ENCODE peak calls at places on chromosomes 5 and 9, in five cellular contexts. O, Z, M, D and V are unnamed samples.

GRCh38 chr5:138632900-138633489 is 57.8 kb upstream of the HSPA9 start:
- DNase-seq in O (peak; percentile 92), Z (peak; percentile 68), M (peak; percentile 34), D (peak; percentile 74), V (peak; percentile 81)

GRCh38 chr9:38306899-38307298 is 85.6 kb upstream of the ALDH1B1 start:
- DNase-seq in O (no peak), Z (no peak), M (no peak), D (no peak), V (no peak)

GRCh38 chr9:87393706-87394255 is 103.9 kb upstream of the DAPK1 start:
- DNase-seq in O (no peak), Z (no peak), M (no peak), D (no peak), V (no peak)

GRCh38 chr5:42268630-42269029 is 154.6 kb upstream of the GHR start:
- DNase-seq in O (no peak), Z (no peak), M (peak; percentile 49), D (no peak), V (peak; percentile 54)

GRCh38 chr9:71761938-71762353 is 6.4 kb downstream of the CEMIP2 start:
- DNase-seq in O (no peak), Z (no peak), M (peak; percentile 10), D (no peak), V (no peak)

GRCh38 chr9:6247266-6247665 is 31.7 kb downstream of the IL33 start:
- DNase-seq in O (no peak), Z (no peak), M (peak; percentile 69), D (no peak), V (no peak)

GRCh38 chr5:58330781-58331180 is 129.1 kb downstream of the PLK2 start:
- DNase-seq in O (no peak), Z (no peak), M (peak; percentile 73), D (no peak), V (no peak)

GRCh38 chr5:65173130-65173525 is 308.6 kb downstream of the ADAMTS6 start:
- DNase-seq in O (no peak), Z (no peak), M (no peak), D (no peak), V (no peak)

GRCh38 chr5:171092194-171092593 is 216.9 kb upstream of the TLX3 start:
- DNase-seq in O (peak; percentile 62), Z (no peak), M (peak; percentile 73), D (no peak), V (peak; percentile 49)

GRCh38 chr9:16921855-16922254 is 51.4 kb upstream of the BNC2 start:
- DNase-seq in O (no peak), Z (no peak), M (peak; percentile 77), D (no peak), V (peak; percentile 45)

GRCh38 chr5:114010362-114010761 is 351.5 kb upstream of the KCNN2 start:
- DNase-seq in O (peak; percentile 44), Z (no peak), M (no peak), D (no peak), V (peak; percentile 3)

GRCh38 chr5:114362977-114363721 is 1.3 kb downstream of the KCNN2 start:
- DNase-seq in O (no peak), Z (no peak), M (no peak), D (no peak), V (peak; percentile 52)

GRCh38 chr5:167800405-167800804 is 491.0 kb upstream of the WWC1 start:
- DNase-seq in O (no peak), Z (no peak), M (no peak), D (no peak), V (no peak)

GRCh38 chr5:14501353-14502162 is 80.0 kb upstream of the OTULINL start:
- DNase-seq in O (no peak), Z (no peak), M (peak; percentile 33), D (no peak), V (peak; percentile 34)

GRCh38 chr9:107907715-107908114 is 418.1 kb upstream of the KLF4 start:
- DNase-seq in O (no peak), Z (no peak), M (no peak), D (no peak), V (no peak)

GRCh38 chr5:78720997-78721396 is 72.4 kb upstream of the LHFPL2 start:
- DNase-seq in O (no peak), Z (no peak), M (peak; percentile 40), D (no peak), V (no peak)
- H3K4me3 ChIP-seq in O (no peak overlapping the region), Z (no peak overlapping the region), M (peak overlapping the region; percentile 33), D (no peak overlapping the region), V (no peak overlapping the region)

DNA sequence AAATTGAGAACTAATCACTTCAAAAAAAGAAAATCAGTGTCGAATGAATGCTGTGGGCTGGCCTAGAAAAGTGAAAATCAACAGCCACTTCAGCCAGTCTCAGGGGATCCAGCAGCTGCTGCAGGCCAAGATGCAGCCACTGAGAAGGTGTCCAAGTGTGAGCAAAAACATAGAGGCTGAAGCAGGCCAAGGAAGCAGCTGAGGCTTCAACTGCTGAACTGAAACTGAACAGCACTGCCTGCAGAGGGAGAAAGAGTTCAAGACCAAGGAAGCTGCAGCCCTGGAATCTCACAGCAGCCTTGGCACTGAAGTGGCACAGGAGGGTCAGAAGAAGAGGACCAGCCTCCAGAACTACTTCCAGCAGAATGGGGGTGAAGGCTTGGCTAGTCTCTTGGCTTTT is 15.8 kb upstream of the SLC36A3 start:
- DNase-seq in O (peak; percentile 52), Z (peak; percentile 39), M (peak; percentile 51), D (no peak), V (peak; percentile 18)
- TF ChIP-seq CTCF in O (peak; percentile 44), Z (peak; percentile 44), M (peak; percentile 53), D (no peak), V (no peak)

DNA sequence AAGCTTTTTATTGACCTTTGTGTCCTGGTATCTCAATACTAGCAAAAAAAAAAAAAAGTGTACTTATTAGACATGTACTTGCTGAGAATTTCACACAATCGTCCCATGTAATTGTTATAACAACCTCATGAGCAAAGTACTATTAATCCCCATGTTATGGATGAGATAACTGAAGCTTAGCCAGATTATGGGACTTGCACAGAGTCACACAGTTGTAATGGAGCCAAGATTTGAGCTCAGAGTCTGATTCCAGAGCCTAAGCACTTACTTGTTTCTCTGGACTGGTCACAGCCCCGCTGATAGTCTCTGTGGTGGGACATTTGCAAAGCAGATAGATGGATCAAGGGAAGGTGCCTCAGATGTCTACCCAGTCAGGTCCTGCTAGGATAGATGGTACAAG is 149.2 kb downstream of the ADAMTSL1 start:
- DNase-seq in O (peak; percentile 26), Z (no peak), M (no peak), D (no peak), V (no peak)
- H3K4me3 ChIP-seq in O (no peak overlapping the region), Z (no peak overlapping the region), M (no peak overlapping the region), D (no peak overlapping the region), V (no peak overlapping the region)

DNA sequence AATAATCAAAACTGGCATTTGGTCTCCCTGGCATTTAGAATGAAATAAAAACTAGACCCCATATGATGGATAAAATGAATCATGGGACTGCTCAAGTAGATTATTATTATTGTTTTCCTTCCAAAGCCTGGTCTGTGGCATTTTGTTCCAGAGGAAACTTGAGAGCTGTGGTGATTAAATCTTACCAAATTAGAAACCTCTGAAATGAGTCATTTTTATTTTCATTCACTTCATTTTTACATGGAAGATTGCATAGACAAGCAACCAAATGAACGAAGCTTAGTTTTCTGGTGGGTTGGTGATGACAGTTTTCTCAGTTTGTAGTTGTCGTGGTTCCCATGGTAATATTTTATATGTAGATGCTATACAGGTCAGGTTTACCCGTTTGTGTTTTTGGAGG is 23.4 kb downstream of the PAM start:
- DNase-seq in O (peak; percentile 67), Z (no peak), M (peak; percentile 64), D (no peak), V (peak; percentile 46)
- TF ChIP-seq CTCF in O (no peak), Z (no peak), M (no peak), D (no peak), V (no peak)

GRCh38 chr5:10243660-10244240 is 5.9 kb downstream of the ATPSCKMT start:
- DNase-seq in O (no peak), Z (no peak), M (no peak), D (no peak), V (no peak)
- H3K4me3 ChIP-seq in O (no peak overlapping the region), Z (no peak overlapping the region), M (no peak overlapping the region), D (no peak overlapping the region), V (no peak overlapping the region)

GRCh38 chr5:92472981-92473566 is 1090.0 kb upstream of the ARRDC3 start:
- DNase-seq in O (no peak), Z (no peak), M (no peak), D (no peak), V (no peak)

GRCh38 chr5:92471861-92472260 is 1088.7 kb upstream of the ARRDC3 start:
- DNase-seq in O (no peak), Z (no peak), M (no peak), D (no peak), V (no peak)

GRCh38 chr5:92468307-92468706 is 1085.2 kb upstream of the ARRDC3 start:
- DNase-seq in O (no peak), Z (no peak), M (no peak), D (no peak), V (no peak)

GRCh38 chr5:92467695-92468094 is 1084.6 kb upstream of the ARRDC3 start:
- DNase-seq in O (no peak), Z (no peak), M (no peak), D (no peak), V (no peak)

GRCh38 chr5:92470770-92471169 is 1087.7 kb upstream of the ARRDC3 start:
- DNase-seq in O (no peak), Z (no peak), M (no peak), D (no peak), V (no peak)
- TF ChIP-seq CTCF in O (peak; percentile 3), Z (no peak), M (peak; percentile 33), D (no peak), V (no peak)

GRCh38 chr5:146788918-146789317 is 89.6 kb downstream of the PPP2R2B start:
- DNase-seq in O (no peak), Z (no peak), M (no peak), D (no peak), V (no peak)

GRCh38 chr5:146794326-146795029 is 84.1 kb downstream of the PPP2R2B start:
- DNase-seq in O (no peak), Z (no peak), M (peak; percentile 64), D (no peak), V (no peak)

GRCh38 chr5:146785065-146785464 is 93.5 kb downstream of the PPP2R2B start:
- DNase-seq in O (no peak), Z (no peak), M (no peak), D (no peak), V (no peak)

GRCh38 chr5:146793709-146794108 is 84.8 kb downstream of the PPP2R2B start:
- DNase-seq in O (no peak), Z (no peak), M (no peak), D (no peak), V (no peak)

DNA sequence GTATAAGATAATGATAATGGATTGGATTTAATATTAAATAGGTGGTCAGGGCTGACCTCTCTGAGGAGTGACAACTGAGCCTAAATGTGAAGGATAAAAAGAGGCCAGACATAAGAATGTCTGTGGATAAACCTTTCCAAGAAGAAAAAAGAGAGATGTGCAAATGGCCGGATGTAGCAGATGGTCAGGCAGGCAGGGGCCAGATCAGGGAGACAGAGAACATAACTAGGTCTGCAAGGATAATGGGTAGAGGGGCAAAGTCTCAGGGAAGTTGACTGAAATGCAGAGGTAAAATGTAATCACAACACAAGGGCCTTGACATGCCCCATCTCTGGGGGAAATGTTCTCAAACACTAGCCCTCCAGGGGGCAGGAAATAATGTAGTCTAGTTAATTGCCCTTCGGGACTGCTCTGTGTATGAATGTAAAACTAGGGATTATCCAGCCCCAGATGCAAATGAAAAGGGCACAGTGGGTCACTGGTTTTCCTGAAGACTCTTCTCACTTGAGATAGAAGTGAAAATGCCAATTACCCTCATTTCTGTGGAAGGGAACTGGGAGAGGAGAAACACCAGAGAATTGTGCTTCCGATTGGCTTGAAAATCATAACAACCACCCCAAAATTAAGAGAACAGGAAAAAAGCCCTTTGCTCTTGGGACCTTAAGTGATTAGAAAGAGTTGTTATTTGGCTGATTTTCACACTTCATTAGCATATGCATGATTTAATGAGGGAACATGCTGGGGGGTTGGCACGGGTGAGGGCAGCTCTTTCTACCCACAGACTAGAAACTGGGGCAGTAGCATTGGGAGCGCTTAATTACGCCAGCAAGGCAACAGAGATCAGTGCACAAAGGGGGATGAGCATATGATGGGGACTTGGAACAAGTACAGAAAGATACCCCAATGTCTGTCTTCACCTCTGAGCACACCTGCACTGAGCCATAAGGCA is 88.6 kb downstream of the PPP2R2B start:
- DNase-seq in O (no peak), Z (no peak), M (no peak), D (no peak), V (no peak)
- H3K4me3 ChIP-seq in O (no peak overlapping the region), Z (no peak overlapping the region), M (no peak overlapping the region), D (no peak overlapping the region), V (no peak overlapping the region)